ENCODE peak calls at places on chromosomes 16 and 17, in eight cellular contexts. I is HS-27A; Y is activated CD8-positive, alpha-beta memory T cell treated with anti-CD3 and anti-CD28 coated beads for 24 hours; F is HT-29; Z is RPMI7951; V is activated naive CD4-positive, alpha-beta T cell treated with anti-CD3 and anti-CD28 coated beads for 36 hours; W is globus pallidus; L is stomach. K is an unnamed sample.

GRCh38 chr16:73095885-73096341 is 48.0 kb upstream of the ZFHX3 start:
- DNase-seq in F (no peak), Z (no peak), W (no peak), L (no peak), V (no peak), Y (no peak), I (no peak), K (no peak)

GRCh38 chr16:66258916-66259845 is 107.3 kb upstream of the CDH5 start:
- DNase-seq in L (no peak), F (no peak), W (no peak), Y (peak; percentile 53), I (no peak), V (no peak), Z (no peak), K (peak; percentile 68)

GRCh38 chr17:3546521-3546920 is 11.1 kb downstream of the TRPV3 start:
- DNase-seq in W (no peak), L (no peak), Z (no peak), I (no peak), Y (no peak), F (no peak), V (no peak), K (no peak)

GRCh38 chr17:34206569-34206968 is 48.5 kb upstream of the CCL2 start:
- DNase-seq in I (no peak), Z (peak; percentile 30), Y (no peak), W (no peak), F (no peak), L (no peak), V (no peak), K (no peak)

GRCh38 chr17:39209317-39210092 is 9.4 kb downstream of the RPL19 start:
- DNase-seq in L (peak; percentile 67), F (no peak), V (peak; percentile 79), Y (peak; percentile 87), W (no peak), I (no peak), Z (peak; percentile 44), K (no peak)

GRCh38 chr17:76539631-76540271 is at the start of gene PRCD:
- DNase-seq in W (no peak), Y (no peak), F (no peak), Z (no peak), V (no peak), I (no peak), L (no peak), K (no peak)

GRCh38 chr16:68740628-68741346 is 3.7 kb downstream of the CDH1 start:
- DNase-seq in Z (no peak), W (no peak), I (no peak), Y (no peak), V (no peak), L (no peak), F (no peak), K (no peak)

GRCh38 chr17:58487589-58488427 is at the start of gene HSF5:
- DNase-seq in V (peak; percentile 79), L (peak; percentile 36), W (no peak), I (no peak), F (no peak), Y (peak; percentile 92), Z (no peak), K (peak; percentile 83)

GRCh38 chr16:23039118-23039517 is 110.1 kb downstream of the USP31 start:
- DNase-seq in Y (no peak), F (no peak), W (no peak), V (no peak), I (no peak), Z (no peak), L (no peak), K (no peak)

K was measured in osteocyte.